ENCODE peak calls at places on chromosomes 3 and 15, in eight cellular contexts. O, U, B, Z, J, L, F and G are unnamed samples.

GRCh38 chr15:31302778-31303433 is 23.7 kb upstream of the KLF13 start:
- DNase-seq in O (no peak), J (no peak), F (peak), U (no peak), B (no peak), Z (no peak), L (no peak), G (no peak)

GRCh38 chr3:115930168-115930567 is 306.9 kb downstream of the GAP43 start:
- DNase-seq in F (no peak), U (no peak), O (no peak), B (no peak), L (no peak), J (no peak), Z (no peak), G (no peak)

GRCh38 chr3:186099178-186099577 is 9.7 kb downstream of the ETV5 start:
- DNase-seq in Z (peak), L (no peak), O (peak), F (no peak), J (no peak), B (no peak), U (peak), G (peak)

GRCh38 chr15:75211436-75212199 is 9.9 kb downstream of the C15orf39 start:
- DNase-seq in J (no peak), Z (no peak), F (no peak), L (no peak), U (no peak), B (no peak), O (no peak), G (no peak)

GRCh38 chr15:72345280-72345679 is 25.3 kb upstream of the CELF6 start:
- DNase-seq in Z (no peak), J (no peak), L (no peak), B (no peak), U (no peak), F (no peak), O (no peak), G (no peak)

GRCh38 chr3:68728343-68728742 is 204.0 kb downstream of the TAFA4 start:
- DNase-seq in Z (no peak), O (no peak), B (no peak), J (no peak), F (no peak), U (no peak), L (no peak), G (no peak)

GRCh38 chr15:40873625-40874561 is at the start of gene RHOV:
- DNase-seq in F (peak), B (no peak), L (peak), U (no peak), Z (peak), O (no peak), J (peak), G (no peak)

GRCh38 chr3:149579838-149580542 is 77.8 kb downstream of the WWTR1 start:
- DNase-seq in L (no peak), U (no peak), F (no peak), B (no peak), Z (peak), J (no peak), O (peak), G (no peak)

GRCh38 chr15:57410373-57410772 is 34.1 kb downstream of the CGNL1 start:
- DNase-seq in Z (no peak), B (no peak), U (no peak), J (no peak), L (no peak), O (no peak), F (no peak), G (no peak)

GRCh38 chr3:31620656-31621055 is 87.9 kb downstream of the STT3B start:
- DNase-seq in L (no peak), J (no peak), B (no peak), U (no peak), F (no peak), Z (no peak), O (no peak), G (no peak)

GRCh38 chr3:51384145-51384729 is 854 bp upstream of the MANF start:
- DNase-seq in B (no peak), Z (peak), F (peak), L (no peak), U (no peak), J (no peak), O (peak), G (no peak)

GRCh38 chr3:47803478-47804025 is 614 bp downstream of the DHX30 start:
- DNase-seq in U (no peak), J (no peak), B (no peak), Z (no peak), O (peak), L (no peak), F (no peak), G (no peak)

GRCh38 chr3:103006541-103006940 is 571.7 kb downstream of the ZPLD1 start:
- DNase-seq in U (no peak), B (no peak), Z (no peak), O (no peak), L (no peak), J (no peak), F (no peak), G (no peak)

GRCh38 chr3:152589644-152590043 is 245.3 kb upstream of the P2RY1 start:
- DNase-seq in F (no peak), U (no peak), L (no peak), Z (peak), O (no peak), J (no peak), B (no peak), G (no peak)

GRCh38 chr15:64770626-64771025 is 4.8 kb downstream of the RBPMS2 start:
- DNase-seq in U (no peak), F (no peak), L (no peak), Z (no peak), J (no peak), O (no peak), B (no peak), G (no peak)

GRCh38 chr3:15384510-15385237 is 42.7 kb downstream of the METTL6 start:
- DNase-seq in J (no peak), U (no peak), Z (no peak), O (no peak), F (peak), B (no peak), L (no peak), G (no peak)

GRCh38 chr3:165805834-165806561 is 31.2 kb downstream of the BCHE start:
- DNase-seq in B (no peak), O (no peak), U (no peak), L (peak), J (no peak), Z (no peak), F (no peak), G (no peak)

GRCh38 chr15:73862276-73862675 is 11.1 kb upstream of the TBC1D21 start:
- DNase-seq in J (no peak), F (no peak), B (no peak), Z (no peak), O (no peak), U (no peak), L (no peak), G (no peak)

GRCh38 chr15:90300988-90301715 is 35.7 kb downstream of the NGRN start:
- DNase-seq in L (peak), B (no peak), O (peak), Z (peak), F (peak), J (peak), U (peak), G (peak)

GRCh38 chr3:192687488-192688152 is 39.7 kb downstream of the FGF12 start:
- DNase-seq in J (no peak), F (no peak), O (no peak), B (no peak), U (no peak), L (no peak), Z (no peak), G (no peak)

GRCh38 chr3:32474201-32474600 is 28.5 kb downstream of the CMTM6 start:
- DNase-seq in Z (no peak), O (no peak), F (no peak), B (no peak), U (no peak), L (no peak), J (no peak), G (no peak)

GRCh38 chr15:75606711-75607684 is 18.5 kb downstream of the SNUPN start:
- DNase-seq in L (no peak), B (no peak), J (no peak), O (no peak), Z (no peak), U (no peak), F (no peak), G (no peak)

GRCh38 chr3:45548724-45549123 is 45.8 kb upstream of the LIMD1 start:
- DNase-seq in L (no peak), F (no peak), B (no peak), O (no peak), U (no peak), J (no peak), Z (no peak), G (no peak)

GRCh38 chr15:75732809-75733451 is 20.3 kb upstream of the CSPG4 start:
- DNase-seq in Z (peak), U (peak), F (peak), L (peak), B (no peak), O (peak), J (no peak), G (no peak)

GRCh38 chr3:37751016-37751415 is 110.7 kb upstream of the CTDSPL start:
- DNase-seq in U (no peak), O (no peak), J (no peak), Z (no peak), B (no peak), L (no peak), F (no peak), G (no peak)